ENCODE peak calls at places on chromosomes 4 and X, in four cellular contexts. R is HCT116, B is gastrocnemius medialis, Y is suprapubic skin. D is an unnamed sample.

GRCh38 chr4:74009307-74009706 is 10.8 kb upstream of the CXCL5 start:
- DNase-seq in R (no peak), B (no peak), Y (no peak), D (no peak)

GRCh38 chrX:120773801-120774200 is 101.9 kb downstream of the CT47B1 start:
- DNase-seq in R (no peak), B (no peak), Y (no peak), D (no peak)

GRCh38 chrX:150355898-150356297 is 7.2 kb upstream of the MAMLD1 start:
- DNase-seq in R (no peak), B (no peak), Y (no peak), D (no peak)

GRCh38 chrX:31483336-31483735 is 411.5 kb upstream of the FTHL17 start:
- DNase-seq in R (no peak), B (no peak), Y (no peak), D (no peak)

GRCh38 chrX:42544883-42545282 is 233.1 kb downstream of the PPP1R2C start:
- DNase-seq in R (no peak), B (no peak), Y (no peak), D (no peak)

GRCh38 chr4:82469776-82470345 is 39.5 kb downstream of the ENOPH1 start:
- DNase-seq in R (no peak), B (no peak), Y (no peak), D (no peak)

GRCh38 chr4:8700576-8700975 is 108.0 kb downstream of the CPZ start:
- DNase-seq in R (no peak), B (no peak), Y (no peak), D (peak; percentile 1)

GRCh38 chr4:28075557-28075956 is 1214.9 kb downstream of the STIM2 start:
- DNase-seq in R (no peak), B (no peak), Y (no peak), D (no peak)

DNA sequence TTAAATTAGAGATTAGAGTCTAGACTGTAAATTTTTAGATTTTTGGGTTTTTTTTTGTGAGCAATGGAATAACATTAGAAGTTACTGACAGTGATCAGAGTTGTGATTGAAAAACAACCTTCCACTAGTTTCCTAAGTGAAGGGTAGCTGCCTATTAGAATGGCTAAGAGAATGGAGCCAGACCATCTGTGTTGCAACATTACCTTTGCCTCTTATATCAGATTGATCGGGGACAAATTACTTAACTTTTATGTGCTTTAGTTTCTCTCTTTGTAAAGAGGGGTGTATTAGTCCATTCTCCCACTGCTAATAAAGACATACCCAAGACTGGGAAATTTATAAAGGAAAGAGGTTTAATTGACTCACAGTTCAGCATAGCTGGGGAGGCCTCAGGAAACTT is 12.5 kb upstream of the PI4K2B start:
- DNase-seq in R (no peak), B (no peak), Y (no peak), D (no peak)
- H3K27ac ChIP-seq in R (no peak overlapping the region), B (no peak overlapping the region), Y (no peak overlapping the region), D (no peak overlapping the region)

DNA sequence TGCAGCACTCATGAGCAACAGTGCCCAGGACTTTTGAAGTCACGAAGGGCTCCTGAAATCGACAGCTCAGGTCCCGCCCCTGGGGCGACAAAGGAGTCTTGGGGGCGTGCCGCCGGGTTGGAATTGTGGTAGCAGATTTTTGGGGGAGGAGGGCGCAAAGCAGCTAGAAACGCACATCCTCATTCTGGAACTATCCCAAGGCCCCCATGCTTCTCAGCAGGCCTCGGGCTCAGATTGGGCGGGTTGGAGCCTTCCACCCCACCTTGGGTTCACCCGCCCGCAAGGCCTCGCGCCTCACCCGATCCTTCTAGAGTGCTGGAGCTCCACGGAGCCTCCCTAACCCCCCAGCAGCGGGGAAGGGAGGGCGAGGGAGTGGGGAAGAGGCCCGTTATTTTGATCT is 85.6 kb downstream of the HPRT1 start:
- DNase-seq in R (no peak), B (no peak), Y (no peak), D (no peak)
- H3K4me3 ChIP-seq in R (no peak overlapping the region), B (no peak overlapping the region), Y (no peak overlapping the region), D (no peak overlapping the region)

GRCh38 chr4:40233227-40233626 is 36.4 kb downstream of the RHOH start:
- DNase-seq in R (no peak), B (no peak), Y (no peak), D (no peak)
- H3K27ac ChIP-seq in R (no peak overlapping the region), B (no peak overlapping the region), Y (no peak overlapping the region), D (no peak overlapping the region)

GRCh38 chr4:87047281-87047798 is 112.5 kb downstream of the AFF1 start:
- DNase-seq in R (no peak), B (no peak), Y (no peak), D (no peak)
- H3K4me3 ChIP-seq in R (no peak overlapping the region), B (no peak overlapping the region), Y (no peak overlapping the region), D (no peak overlapping the region)

DNA sequence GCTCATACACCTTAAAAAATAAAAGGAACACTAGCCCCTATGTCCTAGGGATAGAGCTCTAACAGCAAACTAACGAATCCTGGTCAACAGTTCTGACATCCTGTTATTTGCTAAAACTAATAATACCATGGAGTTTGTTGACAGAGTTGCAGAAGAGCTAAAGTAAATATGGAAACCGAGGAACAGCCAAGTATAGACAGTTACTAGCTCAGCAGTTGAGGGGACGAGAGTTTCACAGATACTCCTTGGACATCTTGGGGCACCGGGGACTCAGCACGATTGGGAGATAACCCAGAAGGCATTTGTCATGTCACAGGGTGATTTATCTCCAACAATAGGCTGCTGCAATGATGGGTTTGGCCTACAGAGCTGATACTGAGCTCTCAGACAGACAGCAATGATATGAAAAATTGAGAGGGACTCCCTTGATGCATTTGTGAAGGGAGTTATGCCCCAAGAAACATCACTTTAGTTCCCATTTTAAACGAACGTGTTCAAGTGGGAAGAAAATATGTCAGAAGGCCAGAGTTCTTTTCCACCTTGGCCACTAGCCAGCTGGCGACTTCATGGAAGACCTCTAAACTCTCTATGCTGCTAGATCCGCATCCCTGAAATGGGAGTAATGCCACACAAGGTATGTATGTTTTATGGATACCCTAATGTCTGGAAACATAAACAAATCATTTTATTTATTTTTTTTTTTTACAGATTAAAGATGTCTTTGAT is 48.6 kb downstream of the TSC22D3 start:
- DNase-seq in R (no peak), B (no peak), Y (no peak), D (no peak)
- H3K27ac ChIP-seq in R (no peak overlapping the region), B (peak overlapping the region; percentile 96), Y (no peak overlapping the region), D (no peak overlapping the region)

DNA sequence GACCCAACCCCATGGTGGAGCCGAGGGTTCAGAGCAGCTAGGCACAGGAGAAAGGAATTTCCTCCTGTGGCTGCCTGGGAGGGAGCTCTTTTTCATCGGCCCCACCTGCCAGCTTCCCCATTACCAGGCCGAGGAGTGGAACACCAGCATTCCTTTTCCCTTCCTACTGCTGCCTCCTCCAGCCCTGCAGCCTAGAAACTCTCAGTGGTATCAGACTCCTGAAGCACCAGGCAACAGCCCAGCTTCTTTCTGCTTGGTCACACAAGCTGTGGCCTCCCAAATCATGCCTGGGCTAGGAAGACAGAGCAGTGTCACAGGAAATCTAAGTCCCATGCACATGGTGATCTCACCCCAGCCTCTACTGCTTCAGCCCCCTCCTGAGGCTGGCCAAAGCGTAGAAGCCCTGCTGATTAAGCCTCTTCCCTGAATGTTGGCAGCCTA is 30.1 kb downstream of the RTL5 start:
- DNase-seq in R (no peak), B (no peak), Y (no peak), D (no peak)
- H3K4me3 ChIP-seq in R (no peak overlapping the region), B (no peak overlapping the region), Y (no peak overlapping the region), D (no peak overlapping the region)

GRCh38 chrX:7987160-7987992 is 60.2 kb upstream of the PNPLA4 start:
- DNase-seq in R (no peak), B (no peak), Y (no peak), D (no peak)
- H3K27ac ChIP-seq in R (no peak overlapping the region), B (no peak overlapping the region), Y (no peak overlapping the region), D (no peak overlapping the region)

D was measured in body of pancreas.